ENCODE peak calls at places on chromosome 17, in seven cellular contexts. E is A549, B is HCT116, V is heart left ventricle, Y is right lobe of liver, Z is K562, G is tibial nerve. M is an unnamed sample. For H3K4me1, the result is how much of the 10 kb centered on the place peaks cover.

GRCh38 chr17:40069751-40070643 is 7.2 kb downstream of the THRA start:
- DNase-seq in Z (peak), B (no peak), G (no peak), V (peak), Y (no peak), E (peak), M (peak)

GRCh38 chr17:27333410-27333980 is 39.6 kb downstream of the WSB1 start:
- DNase-seq in V (no peak), Z (no peak), Y (no peak), E (no peak), B (no peak), G (no peak), M (peak)

GRCh38 chr17:7632492-7632894 is 2.6 kb downstream of the SHBG start:
- DNase-seq in G (no peak), B (peak), E (peak), V (no peak), Y (peak), Z (peak), M (peak)

GRCh38 chr17:58666858-58667267 is 25.0 kb downstream of the TEX14 start:
- DNase-seq in V (peak), Y (peak), B (peak), E (peak), Z (peak), G (peak), M (peak)

GRCh38 chr17:27817731-27818130 is 17.4 kb upstream of the NOS2 start:
- DNase-seq in Y (no peak), E (no peak), V (no peak), B (no peak), Z (no peak), G (no peak), M (no peak)

GRCh38 chr17:67056746-67057490 is 12.6 kb downstream of the CACNG1 start:
- DNase-seq in Z (no peak), G (no peak), B (no peak), Y (no peak), E (no peak), V (peak), M (no peak)

GRCh38 chr17:76597156-76598003 is 11.7 kb upstream of the ST6GALNAC2 start:
- DNase-seq in Z (no peak), V (no peak), G (no peak), Y (peak), B (no peak), E (no peak), M (no peak)

GRCh38 chr17:41496803-41497484 is 7.2 kb upstream of the KRT36 start:
- DNase-seq in Z (peak), Y (peak), V (peak), G (no peak), E (peak), B (peak), M (peak)

GRCh38 chr17:977163-977562 is 2.4 kb downstream of the NXN start:
- DNase-seq in G (no peak), Y (no peak), V (no peak), Z (no peak), E (no peak), B (no peak), M (no peak)

GRCh38 chr17:28033972-28034714 is 8.3 kb upstream of the NLK start:
- DNase-seq in E (peak), V (no peak), Y (no peak), Z (peak), B (no peak), G (no peak), M (no peak)

GRCh38 chr17:48539177-48539576 is 5.7 kb downstream of the HOXB2 start:
- DNase-seq in V (no peak), B (no peak), E (no peak), G (no peak), Y (no peak), Z (no peak), M (no peak)

GRCh38 chr17:39617446-39618251 is 9.1 kb upstream of the PPP1R1B start:
- DNase-seq in G (peak), V (peak), B (no peak), Y (peak), Z (peak), E (peak), M (peak)

GRCh38 chr17:20775331-20775730 is 195.8 kb downstream of the CDRT15L2 start:
- DNase-seq in Y (no peak), V (no peak), E (no peak), Z (no peak), G (no peak), B (no peak), M (no peak)

GRCh38 chr17:42845556-42845917 is 1.2 kb downstream of the AOC2 start:
- DNase-seq in Z (no peak), B (no peak), E (no peak), Y (no peak), V (no peak), G (no peak), M (no peak)

GRCh38 chr17:30372755-30373154 is 6.0 kb upstream of the CPD start:
- DNase-seq in G (no peak), V (no peak), Y (no peak), Z (peak), E (peak), B (peak), M (no peak)

GRCh38 chr17:29664743-29665479 is 42.2 kb upstream of the CORO6 start:
- DNase-seq in V (no peak), G (no peak), B (peak), Z (peak), E (peak), Y (no peak), M (no peak)

GRCh38 chr17:28495626-28496025 is 10.5 kb upstream of the FOXN1 start:
- DNase-seq in G (no peak), V (no peak), B (no peak), E (no peak), Z (no peak), Y (no peak), M (no peak)

GRCh38 chr17:12959441-12959840 is 58.4 kb downstream of the ELAC2 start:
- DNase-seq in Y (no peak), Z (no peak), B (no peak), G (no peak), V (no peak), E (no peak), M (no peak)

GRCh38 chr17:81393684-81394376 is 1.4 kb upstream of the BAHCC1 start:
- DNase-seq in Y (peak), Z (peak), B (peak), E (peak), G (peak), V (peak), M (peak)
- TF ChIP-seq POLR2A in Y (peak), Z (no peak), B (peak), E (peak), G (peak), V (no peak), M (peak)

DNA sequence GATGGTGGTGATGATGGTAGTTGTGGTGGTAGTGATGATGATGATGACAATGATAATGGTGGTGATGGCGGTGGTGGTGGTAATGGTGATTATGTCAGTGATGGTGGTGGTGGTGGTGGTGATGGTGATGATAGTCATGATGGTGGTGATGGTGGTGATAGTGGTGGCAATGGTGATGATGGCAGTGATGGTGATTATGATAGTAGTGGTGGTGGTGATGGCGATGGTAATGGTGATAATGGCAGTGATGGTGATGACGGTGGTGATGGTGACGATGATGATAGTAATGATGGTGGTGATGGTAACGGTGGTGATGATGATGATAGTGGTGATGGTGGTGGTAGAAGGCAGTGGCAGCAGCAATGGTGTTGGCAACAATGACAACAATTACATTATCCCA is 55.3 kb downstream of the RBFOX3 start:
- DNase-seq in V (no peak), Y (peak), E (no peak), B (no peak), Z (no peak), G (no peak), M (no peak)
- H3K4me1 ChIP-seq in V (under half), Y (under half), E (under half), B (under half), Z (under half), G (under half), M (under half)

DNA sequence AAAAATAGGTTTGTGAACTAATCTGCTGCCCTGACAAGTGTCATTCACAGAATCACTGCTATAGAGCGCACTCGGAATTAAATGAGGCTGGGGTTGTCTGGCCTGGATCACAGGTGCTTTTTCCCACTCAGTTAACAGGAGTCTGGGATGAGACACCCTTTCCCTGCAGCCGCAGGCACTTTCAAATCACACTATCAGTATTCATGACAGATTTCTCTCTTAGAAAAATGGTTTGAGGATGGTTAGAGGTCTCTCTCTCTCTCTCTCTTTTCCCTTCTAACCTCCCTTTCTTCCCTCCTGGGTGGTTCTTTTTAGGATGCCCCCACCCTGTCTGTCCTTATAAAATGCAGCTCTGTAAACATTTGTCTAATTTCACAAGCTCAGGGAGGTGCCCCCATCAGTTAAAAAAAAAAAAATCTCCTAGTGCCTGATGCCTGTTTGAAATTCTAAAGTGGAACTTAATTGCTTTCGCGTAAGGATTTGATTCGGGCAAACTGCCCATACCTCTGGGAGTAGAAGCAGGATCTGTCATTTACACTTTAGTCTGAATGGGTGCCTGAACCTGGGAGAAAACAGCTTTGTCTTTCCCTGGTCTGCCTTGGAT is 158.9 kb downstream of the CCDC182 start:
- DNase-seq in E (no peak), G (no peak), B (no peak), Y (no peak), Z (no peak), V (no peak), M (no peak)
- H3K4me3 ChIP-seq in E (no peak), G (no peak), B (no peak), Y (no peak), Z (no peak), V (no peak), M (no peak)

GRCh38 chr17:81238815-81239713 is at the start of the genes NDUFAF8 and TEPSIN:
- DNase-seq in Z (peak), G (peak), Y (peak), E (peak), B (peak), V (peak), M (peak)
- TF ChIP-seq POLR2A in Z (peak), G (no peak), Y (peak), E (peak), B (peak), V (no peak), M (peak)

GRCh38 chr17:49969134-49969759 is at the start of gene DLX4:
- DNase-seq in Z (peak), B (no peak), G (no peak), V (no peak), E (no peak), Y (no peak), M (no peak)

GRCh38 chr17:49968380-49969133 is 433 bp upstream of the DLX4 start:
- DNase-seq in E (peak), G (no peak), Z (peak), Y (no peak), B (peak), V (peak), M (no peak)

GRCh38 chr17:49971199-49971847 is 2.3 kb downstream of the DLX4 start:
- DNase-seq in Z (no peak), Y (no peak), B (no peak), V (no peak), G (no peak), E (no peak), M (no peak)

GRCh38 chr17:49970498-49970897 is 1.5 kb downstream of the DLX4 start:
- DNase-seq in Z (no peak), B (no peak), V (no peak), G (no peak), E (no peak), Y (no peak), M (no peak)

DNA sequence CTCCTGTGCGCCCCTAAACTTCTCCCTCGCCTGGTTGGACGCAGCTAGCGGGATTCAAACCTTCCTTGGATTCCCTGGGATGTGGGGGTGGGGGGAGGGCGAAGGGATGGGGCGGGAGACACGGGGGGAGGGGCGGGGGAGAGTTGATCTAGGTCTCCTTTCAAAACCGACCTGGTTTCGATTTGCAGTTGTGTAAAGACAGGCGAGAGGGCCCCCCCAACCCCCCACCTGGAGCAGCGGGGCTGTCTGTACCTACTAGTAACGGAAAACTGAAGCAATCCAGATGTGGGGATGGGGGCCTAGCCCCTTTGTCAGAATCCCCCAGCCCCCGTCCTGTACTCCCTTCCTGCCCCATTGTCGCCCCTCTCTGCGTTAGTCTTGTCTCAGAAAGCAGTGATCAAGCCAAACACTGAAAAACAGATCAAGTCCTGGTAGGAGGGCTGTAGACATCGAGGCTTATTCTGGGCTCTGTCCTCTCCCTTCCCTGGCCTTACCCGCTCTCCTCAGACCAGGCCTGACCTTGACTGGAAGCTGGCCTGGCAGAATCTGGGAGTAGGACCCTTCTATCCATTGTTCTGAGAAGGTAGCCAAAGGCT is 902 bp downstream of the DLX4 start:
- DNase-seq in E (no peak), V (no peak), G (no peak), Z (no peak), Y (no peak), B (no peak), M (no peak)
- H3K4me1 ChIP-seq in E (under half), V (under half), G (under half), Z (under half), Y (under half), B (under half), M (under half)

M was measured in ovary.